ENCODE peak calls at places on chromosomes 7 and 10, in nine cellular contexts. Y is spleen, O is HCT116, T is suprapubic skin, F is GM12892, A is HL-60, G is K562, R is GM23338, V is endothelial cell of umbilical vein. W is an unnamed sample.
A peak's percentile ranks its signal among the peaks of the same experiment; 100 is the strongest.

GRCh38 chr10:87927091-87927490 is 63.7 kb downstream of the PTEN start:
- DNase-seq in G (no peak), A (no peak), Y (no peak), O (no peak), T (no peak), R (no peak), F (no peak), V (peak; percentile 58), W (no peak)

GRCh38 chr7:139321071-139321745 is 19.9 kb upstream of the FMC1 start:
- DNase-seq in G (peak; percentile 43), O (no peak), A (no peak), F (no peak), T (no peak), R (peak; percentile 75), V (peak; percentile 17), Y (no peak), W (no peak)

GRCh38 chr10:69807696-69808095 is 6.0 kb downstream of the COL13A1 start:
- DNase-seq in T (no peak), O (peak; percentile 46), Y (peak; percentile 16), G (no peak), A (no peak), V (peak; percentile 10), F (no peak), R (peak; percentile 40), W (no peak)

GRCh38 chr10:63819753-63820347 is 298.6 kb downstream of the REEP3 start:
- DNase-seq in F (no peak), V (peak; percentile 78), G (peak; percentile 38), A (no peak), T (no peak), Y (no peak), O (peak; percentile 59), R (peak; percentile 77), W (peak; percentile 55)

GRCh38 chr10:114520453-114520852 is 116.2 kb upstream of the AFAP1L2 start:
- DNase-seq in T (no peak), R (no peak), G (no peak), Y (no peak), F (no peak), O (peak; percentile 73), V (peak; percentile 81), A (no peak), W (no peak)

GRCh38 chr10:7123719-7124118 is 287.1 kb downstream of the SFMBT2 start:
- DNase-seq in G (no peak), A (no peak), O (no peak), F (no peak), Y (no peak), T (no peak), V (no peak), R (no peak), W (no peak)

GRCh38 chr10:119161680-119162079 is 3.8 kb downstream of the SFXN4 start:
- DNase-seq in F (no peak), Y (no peak), O (no peak), A (no peak), R (no peak), V (no peak), G (peak; percentile 54), T (no peak), W (no peak)

GRCh38 chr10:126630225-126630624 is 40.3 kb downstream of the C10orf90 start:
- DNase-seq in A (no peak), V (no peak), O (no peak), F (no peak), R (no peak), G (no peak), T (no peak), Y (no peak), W (no peak)

GRCh38 chr10:110504111-110504735 is 6.5 kb downstream of the DUSP5 start:
- DNase-seq in Y (no peak), G (peak; percentile 39), T (peak; percentile 64), R (no peak), V (peak; percentile 94), F (peak; percentile 63), A (no peak), O (no peak), W (peak; percentile 55)

GRCh38 chr10:12605580-12606405 is 256.4 kb downstream of the CAMK1D start:
- DNase-seq in T (peak; percentile 87), G (no peak), O (no peak), V (no peak), F (peak; percentile 51), R (no peak), Y (peak; percentile 85), A (no peak), W (peak; percentile 86)

GRCh38 chr7:84176716-84177115 is 17.9 kb downstream of the SEMA3A start:
- DNase-seq in A (no peak), Y (no peak), V (no peak), O (no peak), G (no peak), F (no peak), R (no peak), T (no peak), W (no peak)

GRCh38 chr10:28020993-28021982 is 22.4 kb upstream of the ODAD2 start:
- DNase-seq in R (no peak), V (no peak), A (no peak), O (no peak), T (no peak), G (no peak), F (no peak), Y (no peak), W (no peak)

GRCh38 chr7:70132802-70133201 is 534.5 kb downstream of the AUTS2 start:
- DNase-seq in A (no peak), V (no peak), T (no peak), Y (no peak), R (no peak), G (no peak), O (no peak), F (no peak), W (no peak)

DNA sequence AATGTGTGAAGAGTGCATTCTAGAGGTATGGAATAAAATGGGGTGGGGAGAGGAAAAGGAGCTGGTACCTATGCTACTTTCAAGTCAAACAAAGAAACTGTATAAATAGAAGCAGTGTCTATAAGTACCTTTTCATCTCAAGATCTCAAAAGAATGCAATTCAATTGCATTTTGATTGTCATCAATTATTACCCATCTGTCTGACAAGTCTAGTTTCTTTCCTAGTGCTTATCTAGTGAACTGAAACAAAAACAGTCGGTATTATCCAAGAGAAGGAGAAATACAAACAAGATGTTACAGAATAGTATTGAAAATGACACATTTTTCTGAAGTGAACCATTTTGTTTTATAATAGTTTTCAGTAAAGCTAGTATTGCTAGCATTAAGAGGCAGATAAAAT is 754.5 kb upstream of the LRRN3 start:
- DNase-seq in Y (no peak), T (no peak), V (no peak), G (no peak), F (no peak), A (no peak), R (no peak), O (no peak), W (no peak)
- TF ChIP-seq POLR2AphosphoS5 in Y (no peak), T (no peak), V (no peak), G (no peak), F (no peak), A (no peak), R (no peak), O (no peak), W (no peak)

GRCh38 chr10:24430591-24430990 is 221.7 kb downstream of the KIAA1217 start:
- DNase-seq in O (no peak), R (no peak), Y (no peak), F (no peak), V (no peak), T (no peak), A (no peak), G (no peak), W (no peak)

GRCh38 chr10:24425151-24425550 is 216.2 kb downstream of the KIAA1217 start:
- DNase-seq in O (no peak), T (no peak), G (no peak), F (no peak), R (no peak), A (no peak), V (no peak), Y (no peak), W (no peak)

GRCh38 chr10:24428410-24428782 is 219.5 kb downstream of the KIAA1217 start:
- DNase-seq in F (no peak), R (no peak), Y (no peak), G (no peak), O (peak; percentile 13), A (no peak), T (no peak), V (no peak), W (no peak)

GRCh38 chr10:24432478-24433416 is 223.8 kb downstream of the KIAA1217 start:
- DNase-seq in R (peak; percentile 24), T (no peak), G (no peak), A (no peak), F (no peak), O (no peak), V (no peak), Y (no peak), W (no peak)

GRCh38 chr10:24427678-24428409 is 218.9 kb downstream of the KIAA1217 start:
- DNase-seq in G (no peak), R (no peak), Y (no peak), T (no peak), A (no peak), O (no peak), V (no peak), F (no peak), W (no peak)
- TF ChIP-seq POLR2AphosphoS5 in G (no peak), R (no peak), Y (no peak), T (no peak), A (no peak), O (no peak), V (no peak), F (no peak), W (no peak)

DNA sequence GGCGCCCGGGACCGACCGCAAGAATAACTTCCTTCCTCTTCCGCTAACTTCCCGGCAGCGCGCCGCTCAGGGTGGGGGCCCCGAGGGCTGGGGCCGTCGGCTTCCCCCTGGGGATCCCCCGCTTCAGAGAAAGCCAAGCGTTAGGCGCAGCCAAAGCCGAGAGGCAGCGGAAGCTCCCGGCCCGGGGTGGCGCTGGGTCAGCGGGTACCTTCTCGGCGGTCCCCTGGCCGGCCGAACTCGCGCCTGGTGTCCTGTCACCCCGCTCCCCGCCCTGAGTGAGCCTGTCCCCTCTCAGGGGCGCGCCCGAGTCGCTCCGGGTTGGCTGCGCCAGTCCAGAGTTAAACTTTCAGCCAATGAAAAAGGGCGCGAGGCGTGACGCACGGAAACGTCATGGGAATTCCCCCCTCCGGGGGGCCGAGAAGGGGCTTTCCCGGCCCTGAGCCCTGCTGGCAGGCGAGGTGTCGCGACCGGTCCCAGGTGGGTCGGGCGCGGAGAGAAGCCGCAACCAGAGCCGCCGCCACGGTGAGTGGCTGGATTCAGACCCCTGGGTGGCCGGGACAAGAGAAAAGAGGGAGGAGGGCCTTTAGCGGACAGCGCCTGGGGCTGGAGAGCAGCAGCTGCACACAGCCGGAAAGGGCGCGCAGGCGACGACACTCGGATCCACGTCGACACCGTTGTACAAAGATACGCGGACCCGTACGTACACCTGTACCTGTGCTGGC is 1.3 kb upstream of the NFKB2 start:
- DNase-seq in F (peak; percentile 98), O (peak; percentile 95), V (peak; percentile 93), A (peak; percentile 83), R (peak; percentile 96), T (peak; percentile 98), G (peak; percentile 89), Y (peak; percentile 99), W (peak; percentile 97)
- TF ChIP-seq POLR2AphosphoS5 in F (no peak), O (peak; percentile 74), V (no peak), A (peak; percentile 41), R (no peak), T (peak; percentile 29), G (no peak), Y (peak; percentile 96), W (peak; percentile 93)

DNA sequence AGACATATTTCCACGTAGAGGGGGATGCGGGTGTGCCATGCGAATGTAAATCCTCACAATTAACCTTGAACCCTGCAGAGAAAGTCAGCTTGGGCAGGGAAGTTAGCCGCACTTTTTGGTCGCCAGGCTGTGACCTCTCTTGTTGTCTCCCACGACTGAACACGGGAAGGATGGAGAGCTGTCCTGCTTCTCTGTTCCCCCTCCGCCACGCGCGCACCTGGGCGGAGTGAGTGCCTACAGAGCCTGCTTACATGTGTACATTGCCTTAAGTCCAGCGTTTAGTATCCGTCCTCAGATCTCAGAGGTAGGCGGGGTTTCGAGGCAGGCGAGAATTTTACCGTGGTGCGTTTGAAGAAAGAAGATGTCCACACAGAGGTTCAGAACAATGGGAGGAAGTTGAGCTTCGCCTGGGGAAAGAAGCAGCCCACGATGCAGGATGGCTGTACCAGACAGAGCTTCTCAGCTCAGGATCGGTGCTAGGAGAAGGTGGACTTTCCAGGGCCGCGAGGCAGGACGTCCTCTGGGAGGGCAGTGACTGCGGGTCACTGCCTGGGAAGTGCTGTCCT is 482 bp upstream of the ERCC6 start:
- DNase-seq in T (no peak), A (peak; percentile 34), R (peak; percentile 41), V (peak; percentile 85), G (peak; percentile 65), O (peak; percentile 18), Y (peak; percentile 90), F (peak; percentile 23), W (peak; percentile 57)
- TF ChIP-seq POLR2AphosphoS5 in T (no peak), A (no peak), R (no peak), V (no peak), G (no peak), O (no peak), Y (no peak), F (no peak), W (no peak)

W was measured in transverse colon.